ENCODE peak calls at places on chromosomes 11 and 22, in seven cellular contexts. L, V, A, Z, N, Y and G are unnamed samples.
A peak's percentile ranks its signal among the peaks of the same experiment; 100 is the strongest.

GRCh38 chr22:37623075-37624016 is 14.7 kb downstream of the GGA1 start:
- DNase-seq in L (peak; percentile 37), V (no peak), A (no peak), Z (peak; percentile 65), N (peak; percentile 75), Y (peak; percentile 65), G (peak; percentile 78)

GRCh38 chr22:50299724-50300619 is 7.5 kb downstream of the PLXNB2 start:
- DNase-seq in L (no peak), V (no peak), A (no peak), Z (no peak), N (no peak), Y (no peak), G (no peak)

GRCh38 chr11:2298131-2298794 is 3.5 kb downstream of the C11orf21 start:
- DNase-seq in L (no peak), V (no peak), A (no peak), Z (no peak), N (no peak), Y (peak; percentile 7), G (no peak)

GRCh38 chr22:49331878-49332277 is 495.8 kb downstream of the BRD1 start:
- DNase-seq in L (no peak), V (no peak), A (no peak), Z (no peak), N (no peak), Y (no peak), G (no peak)

GRCh38 chr11:61041755-61042518 is 60.4 kb upstream of the CD5 start:
- DNase-seq in L (peak; percentile 81), V (no peak), A (peak; percentile 55), Z (peak; percentile 64), N (peak; percentile 35), Y (no peak), G (no peak)

GRCh38 chr22:48942698-48943566 is 884.7 kb downstream of the BRD1 start:
- DNase-seq in L (no peak), V (no peak), A (no peak), Z (no peak), N (no peak), Y (no peak), G (no peak)

GRCh38 chr11:85718991-85719807 is 33.2 kb upstream of the CCDC89 start:
- DNase-seq in L (no peak), V (no peak), A (no peak), Z (no peak), N (peak; percentile 64), Y (no peak), G (no peak)

GRCh38 chr22:46171940-46172339 is 21.6 kb downstream of the PPARA start:
- DNase-seq in L (no peak), V (no peak), A (peak; percentile 48), Z (no peak), N (no peak), Y (no peak), G (no peak)

GRCh38 chr11:70296681-70297080 is 26.2 kb downstream of the PPFIA1 start:
- DNase-seq in L (no peak), V (no peak), A (no peak), Z (no peak), N (no peak), Y (no peak), G (no peak)

GRCh38 chr11:125429174-125429707 is 66.8 kb downstream of the FEZ1 start:
- DNase-seq in L (peak; percentile 3), V (peak; percentile 22), A (no peak), Z (peak; percentile 14), N (peak; percentile 57), Y (peak; percentile 49), G (peak; percentile 59)

GRCh38 chr22:42716221-42716620 is 4.4 kb downstream of the A4GALT start:
- DNase-seq in L (no peak), V (no peak), A (no peak), Z (no peak), N (no peak), Y (no peak), G (no peak)

GRCh38 chr11:132539590-132540368 is 992.5 kb downstream of the OPCML start:
- DNase-seq in L (no peak), V (no peak), A (no peak), Z (no peak), N (no peak), Y (no peak), G (no peak)